ENCODE peak calls at places on chromosomes 12 and 14, in seven cellular contexts. One of them, this sample, is unnamed.

GRCh38 chr12:63917864-63918742 is 73.6 kb downstream of the SRGAP1 start:
- DNase-seq in Right ventricle myocardium superior: no peak
- DNase-seq in mucosa of descending colon: peak; percentile 47
- DNase-seq in astrocyte of the spinal cord: peak; percentile 92
- DNase-seq in NCI-H774: no peak
- DNase-seq in activated naive CD8-positive, alpha-beta T cell treated with anti-CD3 and anti-CD28 coated beads, Interleukin-2, amount 10 ng/mL, durations not matched to agents 7 days and 5 days: no peak
- DNase-seq in Calu3: peak; percentile 63
- DNase-seq in this sample: no peak

GRCh38 chr12:16198884-16199283 is 78.6 kb downstream of the SLC15A5 start:
- DNase-seq in Right ventricle myocardium superior: no peak
- DNase-seq in mucosa of descending colon: no peak
- DNase-seq in astrocyte of the spinal cord: no peak
- DNase-seq in NCI-H774: no peak
- DNase-seq in activated naive CD8-positive, alpha-beta T cell treated with anti-CD3 and anti-CD28 coated beads, Interleukin-2, amount 10 ng/mL, durations not matched to agents 7 days and 5 days: no peak
- DNase-seq in Calu3: no peak
- DNase-seq in this sample: no peak

GRCh38 chr12:129162805-129163204 is 309.5 kb downstream of the GLT1D1 start:
- DNase-seq in Right ventricle myocardium superior: no peak
- DNase-seq in mucosa of descending colon: no peak
- DNase-seq in astrocyte of the spinal cord: no peak
- DNase-seq in NCI-H774: no peak
- DNase-seq in activated naive CD8-positive, alpha-beta T cell treated with anti-CD3 and anti-CD28 coated beads, Interleukin-2, amount 10 ng/mL, durations not matched to agents 7 days and 5 days: no peak
- DNase-seq in Calu3: no peak
- DNase-seq in this sample: no peak

GRCh38 chr12:132414634-132415340 is 75.2 kb upstream of the FBRSL1 start:
- DNase-seq in Right ventricle myocardium superior: peak; percentile 83
- DNase-seq in mucosa of descending colon: peak; percentile 87
- DNase-seq in astrocyte of the spinal cord: peak; percentile 61
- DNase-seq in NCI-H774: peak; percentile 63
- DNase-seq in activated naive CD8-positive, alpha-beta T cell treated with anti-CD3 and anti-CD28 coated beads, Interleukin-2, amount 10 ng/mL, durations not matched to agents 7 days and 5 days: peak; percentile 83
- DNase-seq in Calu3: peak; percentile 97
- DNase-seq in this sample: peak; percentile 67

GRCh38 chr14:25134184-25134583 is 84.2 kb upstream of the STXBP6 start:
- DNase-seq in Right ventricle myocardium superior: no peak
- DNase-seq in mucosa of descending colon: no peak
- DNase-seq in astrocyte of the spinal cord: no peak
- DNase-seq in NCI-H774: no peak
- DNase-seq in activated naive CD8-positive, alpha-beta T cell treated with anti-CD3 and anti-CD28 coated beads, Interleukin-2, amount 10 ng/mL, durations not matched to agents 7 days and 5 days: no peak
- DNase-seq in Calu3: no peak
- DNase-seq in this sample: no peak

GRCh38 chr12:79778802-79779201 is 88.0 kb upstream of the PAWR start:
- DNase-seq in Right ventricle myocardium superior: no peak
- DNase-seq in mucosa of descending colon: no peak
- DNase-seq in astrocyte of the spinal cord: no peak
- DNase-seq in NCI-H774: peak; percentile 41
- DNase-seq in activated naive CD8-positive, alpha-beta T cell treated with anti-CD3 and anti-CD28 coated beads, Interleukin-2, amount 10 ng/mL, durations not matched to agents 7 days and 5 days: no peak
- DNase-seq in Calu3: no peak
- DNase-seq in this sample: no peak

GRCh38 chr14:45038256-45038655 is 45.7 kb upstream of the PRPF39 start:
- DNase-seq in Right ventricle myocardium superior: no peak
- DNase-seq in mucosa of descending colon: no peak
- DNase-seq in astrocyte of the spinal cord: no peak
- DNase-seq in NCI-H774: no peak
- DNase-seq in activated naive CD8-positive, alpha-beta T cell treated with anti-CD3 and anti-CD28 coated beads, Interleukin-2, amount 10 ng/mL, durations not matched to agents 7 days and 5 days: no peak
- DNase-seq in Calu3: no peak
- DNase-seq in this sample: no peak

GRCh38 chr12:87870061-87870460 is 159.1 kb downstream of the C12orf50 start:
- DNase-seq in Right ventricle myocardium superior: no peak
- DNase-seq in mucosa of descending colon: no peak
- DNase-seq in astrocyte of the spinal cord: no peak
- DNase-seq in NCI-H774: no peak
- DNase-seq in activated naive CD8-positive, alpha-beta T cell treated with anti-CD3 and anti-CD28 coated beads, Interleukin-2, amount 10 ng/mL, durations not matched to agents 7 days and 5 days: no peak
- DNase-seq in Calu3: no peak
- DNase-seq in this sample: no peak

GRCh38 chr12:113039911-113040425 is 16.6 kb upstream of the DTX1 start:
- DNase-seq in Right ventricle myocardium superior: no peak
- DNase-seq in mucosa of descending colon: no peak
- DNase-seq in astrocyte of the spinal cord: no peak
- DNase-seq in NCI-H774: no peak
- DNase-seq in activated naive CD8-positive, alpha-beta T cell treated with anti-CD3 and anti-CD28 coated beads, Interleukin-2, amount 10 ng/mL, durations not matched to agents 7 days and 5 days: no peak
- DNase-seq in Calu3: no peak
- DNase-seq in this sample: no peak

GRCh38 chr12:24409868-24410267 is 460.4 kb upstream of the SOX5 start:
- DNase-seq in Right ventricle myocardium superior: no peak
- DNase-seq in mucosa of descending colon: no peak
- DNase-seq in astrocyte of the spinal cord: no peak
- DNase-seq in NCI-H774: no peak
- DNase-seq in activated naive CD8-positive, alpha-beta T cell treated with anti-CD3 and anti-CD28 coated beads, Interleukin-2, amount 10 ng/mL, durations not matched to agents 7 days and 5 days: no peak
- DNase-seq in Calu3: no peak
- DNase-seq in this sample: no peak

GRCh38 chr14:90654831-90655276 is 161.4 kb downstream of the TTC7B start:
- DNase-seq in Right ventricle myocardium superior: no peak
- DNase-seq in mucosa of descending colon: no peak
- DNase-seq in astrocyte of the spinal cord: peak; percentile 62
- DNase-seq in NCI-H774: no peak
- DNase-seq in activated naive CD8-positive, alpha-beta T cell treated with anti-CD3 and anti-CD28 coated beads, Interleukin-2, amount 10 ng/mL, durations not matched to agents 7 days and 5 days: no peak
- DNase-seq in Calu3: no peak
- DNase-seq in this sample: no peak

GRCh38 chr14:39739796-39740195 is 307.6 kb upstream of the FBXO33 start:
- DNase-seq in Right ventricle myocardium superior: peak; percentile 76
- DNase-seq in mucosa of descending colon: no peak
- DNase-seq in astrocyte of the spinal cord: no peak
- DNase-seq in NCI-H774: no peak
- DNase-seq in activated naive CD8-positive, alpha-beta T cell treated with anti-CD3 and anti-CD28 coated beads, Interleukin-2, amount 10 ng/mL, durations not matched to agents 7 days and 5 days: no peak
- DNase-seq in Calu3: no peak
- DNase-seq in this sample: no peak

GRCh38 chr12:89731614-89732013 is 23.0 kb upstream of the ATP2B1 start:
- DNase-seq in Right ventricle myocardium superior: no peak
- DNase-seq in mucosa of descending colon: no peak
- DNase-seq in astrocyte of the spinal cord: no peak
- DNase-seq in NCI-H774: no peak
- DNase-seq in activated naive CD8-positive, alpha-beta T cell treated with anti-CD3 and anti-CD28 coated beads, Interleukin-2, amount 10 ng/mL, durations not matched to agents 7 days and 5 days: no peak
- DNase-seq in Calu3: no peak
- DNase-seq in this sample: no peak

GRCh38 chr12:47851303-47851952 is 31.7 kb upstream of the HDAC7 start:
- DNase-seq in Right ventricle myocardium superior: no peak
- DNase-seq in mucosa of descending colon: no peak
- DNase-seq in astrocyte of the spinal cord: no peak
- DNase-seq in NCI-H774: no peak
- DNase-seq in activated naive CD8-positive, alpha-beta T cell treated with anti-CD3 and anti-CD28 coated beads, Interleukin-2, amount 10 ng/mL, durations not matched to agents 7 days and 5 days: no peak
- DNase-seq in Calu3: no peak
- DNase-seq in this sample: no peak

GRCh38 chr12:116378002-116378401 is 100.5 kb upstream of the MED13L start:
- DNase-seq in Right ventricle myocardium superior: no peak
- DNase-seq in mucosa of descending colon: no peak
- DNase-seq in astrocyte of the spinal cord: no peak
- DNase-seq in NCI-H774: no peak
- DNase-seq in activated naive CD8-positive, alpha-beta T cell treated with anti-CD3 and anti-CD28 coated beads, Interleukin-2, amount 10 ng/mL, durations not matched to agents 7 days and 5 days: no peak
- DNase-seq in Calu3: no peak
- DNase-seq in this sample: no peak

GRCh38 chr14:51884086-51884927 is 23.9 kb downstream of the GNG2 start:
- DNase-seq in Right ventricle myocardium superior: no peak
- DNase-seq in mucosa of descending colon: no peak
- DNase-seq in astrocyte of the spinal cord: peak; percentile 72
- DNase-seq in NCI-H774: no peak
- DNase-seq in activated naive CD8-positive, alpha-beta T cell treated with anti-CD3 and anti-CD28 coated beads, Interleukin-2, amount 10 ng/mL, durations not matched to agents 7 days and 5 days: no peak
- DNase-seq in Calu3: no peak
- DNase-seq in this sample: no peak

GRCh38 chr14:88554458-88555286 is at the start of gene PTPN21:
- DNase-seq in Right ventricle myocardium superior: peak; percentile 87
- DNase-seq in mucosa of descending colon: peak; percentile 89
- DNase-seq in astrocyte of the spinal cord: peak; percentile 73
- DNase-seq in NCI-H774: peak; percentile 49
- DNase-seq in activated naive CD8-positive, alpha-beta T cell treated with anti-CD3 and anti-CD28 coated beads, Interleukin-2, amount 10 ng/mL, durations not matched to agents 7 days and 5 days: peak; percentile 52
- DNase-seq in Calu3: peak; percentile 77
- DNase-seq in this sample: peak; percentile 57

GRCh38 chr12:12689672-12690287 is 6.2 kb downstream of the GPR19 start:
- DNase-seq in Right ventricle myocardium superior: no peak
- DNase-seq in mucosa of descending colon: no peak
- DNase-seq in astrocyte of the spinal cord: no peak
- DNase-seq in NCI-H774: no peak
- DNase-seq in activated naive CD8-positive, alpha-beta T cell treated with anti-CD3 and anti-CD28 coated beads, Interleukin-2, amount 10 ng/mL, durations not matched to agents 7 days and 5 days: no peak
- DNase-seq in Calu3: no peak
- DNase-seq in this sample: no peak

GRCh38 chr12:105423237-105423636 is 92.7 kb downstream of the C12orf75 start:
- DNase-seq in Right ventricle myocardium superior: no peak
- DNase-seq in mucosa of descending colon: no peak
- DNase-seq in astrocyte of the spinal cord: no peak
- DNase-seq in NCI-H774: no peak
- DNase-seq in activated naive CD8-positive, alpha-beta T cell treated with anti-CD3 and anti-CD28 coated beads, Interleukin-2, amount 10 ng/mL, durations not matched to agents 7 days and 5 days: no peak
- DNase-seq in Calu3: no peak
- DNase-seq in this sample: no peak

GRCh38 chr14:100867631-100868315 is 35.7 kb downstream of the RTL1 start:
- DNase-seq in Right ventricle myocardium superior: peak; percentile 32
- DNase-seq in mucosa of descending colon: peak; percentile 10
- DNase-seq in astrocyte of the spinal cord: no peak
- DNase-seq in NCI-H774: no peak
- DNase-seq in activated naive CD8-positive, alpha-beta T cell treated with anti-CD3 and anti-CD28 coated beads, Interleukin-2, amount 10 ng/mL, durations not matched to agents 7 days and 5 days: peak; percentile 14
- DNase-seq in Calu3: no peak
- DNase-seq in this sample: no peak

This sample was measured in posterior cingulate gyrus.